ENCODE peak calls at places on chromosomes 1 and 21, in ten cellular contexts. J is CD8-positive, alpha-beta memory T cell; V is stimulated activated CD8-positive, alpha-beta memory T cell treated with anti-CD3 and anti-CD28 coated beads, Interleukin-12 subunit alpha, Interleukin-12 subunit beta, amount 100 ng/mL, for 4 hours; C is NCI-H748 treated with DMSO at 0.1 percent for 48 hours; S is HTR-8/SVneo; N is RKO; Q is RWPE1; R is K562; K is fibroblast of mammary gland; H is stimulated activated naive B cell treated with anti-CD40 and anti-IgM and Interleukin-4, amounts not matched to agents 10 μg/mL and 1 μg/mL and 100 μg/mL, for 72 hours. G is an unnamed sample.

GRCh38 chr1:4483031-4483625 is 171.3 kb upstream of the AJAP1 start:
- DNase-seq in V (no peak), H (no peak), S (no peak), N (no peak), Q (no peak), K (no peak), J (no peak), R (no peak), C (no peak), G (no peak)

GRCh38 chr1:165073402-165074007 is 283.0 kb downstream of the LMX1A start:
- DNase-seq in J (no peak), R (no peak), H (no peak), N (peak; percentile 60), C (peak; percentile 59), Q (peak; percentile 55), S (peak; percentile 32), K (peak; percentile 67), V (no peak), G (peak; percentile 24)

GRCh38 chr1:208565761-208566440 is 321.7 kb upstream of the PLXNA2 start:
- DNase-seq in V (no peak), J (no peak), N (no peak), S (no peak), C (no peak), K (no peak), R (no peak), H (no peak), Q (no peak), G (no peak)

GRCh38 chr1:233790662-233791371 is 113.7 kb upstream of the SLC35F3 start:
- DNase-seq in N (peak; percentile 83), C (peak; percentile 37), H (peak; percentile 1), S (peak; percentile 71), Q (peak; percentile 87), J (peak; percentile 49), V (no peak), K (peak; percentile 64), R (peak; percentile 81), G (peak; percentile 27)

GRCh38 chr1:69814926-69815325 is 247.2 kb downstream of the LRRC7 start:
- DNase-seq in K (peak; percentile 25), V (no peak), H (no peak), R (no peak), S (no peak), J (no peak), Q (no peak), N (no peak), C (no peak), G (no peak)

GRCh38 chr1:160204526-160205241 is 500 bp upstream of the PEA15 start:
- DNase-seq in N (no peak), K (no peak), J (no peak), Q (no peak), S (no peak), C (no peak), V (no peak), R (no peak), H (peak; percentile 78), G (no peak)

GRCh38 chr1:6776895-6777294 is 8.4 kb upstream of the CAMTA1 start:
- DNase-seq in N (no peak), S (no peak), R (no peak), V (no peak), Q (no peak), H (no peak), C (no peak), J (no peak), K (no peak), G (no peak)

GRCh38 chr1:168136709-168137514 is at the start of gene GPR161:
- DNase-seq in J (no peak), V (peak; percentile 3), Q (no peak), C (peak; percentile 45), K (peak; percentile 19), H (no peak), R (peak; percentile 88), S (peak; percentile 54), N (peak; percentile 35), G (no peak)

GRCh38 chr1:30823969-30824735 is 66.6 kb upstream of the LAPTM5 start:
- DNase-seq in V (peak; percentile 20), R (peak; percentile 100), Q (peak; percentile 99), S (peak; percentile 99), C (peak; percentile 76), H (peak; percentile 71), J (peak; percentile 66), N (peak; percentile 95), K (peak; percentile 100), G (peak; percentile 97)

GRCh38 chr1:56644941-56645662 is at the start of gene PRKAA2:
- DNase-seq in N (no peak), C (peak; percentile 33), Q (peak; percentile 13), H (peak; percentile 9), J (no peak), V (no peak), S (peak; percentile 7), R (peak; percentile 33), K (no peak), G (no peak)

GRCh38 chr21:31988492-31989285 is 115.9 kb downstream of the HUNK start:
- DNase-seq in H (no peak), R (no peak), V (no peak), J (no peak), C (no peak), Q (no peak), K (peak; percentile 52), N (peak; percentile 8), S (no peak), G (peak; percentile 9)

GRCh38 chr1:31782766-31783410 is 18.7 kb upstream of the ADGRB2 start:
- DNase-seq in K (no peak), Q (no peak), H (no peak), J (peak; percentile 25), S (no peak), C (no peak), R (no peak), N (no peak), V (no peak), G (no peak)

GRCh38 chr1:109891930-109892329 is 18.7 kb upstream of the CSF1 start:
- DNase-seq in H (no peak), C (no peak), N (no peak), S (no peak), R (no peak), Q (no peak), V (no peak), J (no peak), K (no peak), G (no peak)

GRCh38 chr21:41481191-41481590 is 26.8 kb downstream of the TMPRSS2 start:
- DNase-seq in C (no peak), K (peak; percentile 58), N (no peak), V (no peak), J (no peak), H (no peak), Q (no peak), R (no peak), S (no peak), G (no peak)

GRCh38 chr1:220755316-220755715 is 7.2 kb downstream of the MTARC2 start:
- DNase-seq in K (no peak), N (no peak), R (no peak), S (no peak), V (no peak), H (no peak), J (no peak), C (no peak), Q (no peak), G (no peak)

GRCh38 chr1:37177230-37177864 is 143.0 kb upstream of the GRIK3 start:
- DNase-seq in V (no peak), R (peak; percentile 42), S (no peak), C (no peak), Q (no peak), J (no peak), H (no peak), N (peak; percentile 23), K (peak; percentile 11), G (no peak)

GRCh38 chr1:195717651-195718050 is 890.6 kb downstream of the KCNT2 start:
- DNase-seq in Q (peak; percentile 34), H (no peak), K (peak; percentile 31), N (peak; percentile 59), R (no peak), J (no peak), S (peak; percentile 38), C (no peak), V (no peak), G (no peak)

GRCh38 chr1:66022904-66023620 is 230.4 kb downstream of the PDE4B start:
- DNase-seq in J (no peak), K (peak; percentile 16), C (no peak), R (no peak), V (no peak), Q (no peak), H (no peak), S (no peak), N (peak; percentile 2), G (no peak)

GRCh38 chr1:233844697-233845096 is 59.8 kb upstream of the SLC35F3 start:
- DNase-seq in Q (no peak), V (no peak), R (no peak), N (no peak), H (no peak), C (no peak), S (no peak), K (no peak), J (no peak), G (no peak)